ENCODE peak calls at places on chromosomes 1 and 21, in ten cellular contexts. L is cardiac fibroblast; J is CD4-positive, CD25-positive, alpha-beta regulatory T cell; C is ELR; G is caudate nucleus; N is stimulated activated CD8-positive, alpha-beta memory T cell treated with anti-CD3 and anti-CD28 coated beads, Interleukin-2, amount 100 ng/mL, for 48 hours; F is uterus; Q is GM23248; V is left ventricle myocardium inferior; Y is foreskin fibroblast. T is an unnamed sample.
A peak's percentile ranks its signal among the peaks of the same experiment; 100 is the strongest.

GRCh38 chr1:147750618-147751217 is 9.7 kb downstream of the GJA5 start:
- DNase-seq in C (peak; percentile 13), L (no peak), Q (no peak), J (no peak), V (no peak), G (no peak), N (no peak), Y (no peak), F (no peak), T (no peak)

GRCh38 chr21:21715286-21715969 is 717.2 kb downstream of the NCAM2 start:
- DNase-seq in Q (peak; percentile 81), L (peak; percentile 75), N (no peak), F (no peak), J (no peak), Y (peak; percentile 82), V (no peak), C (peak; percentile 97), G (no peak), T (peak; percentile 12)

GRCh38 chr21:44574457-44575306 is 1.2 kb downstream of the KRTAP10-4 start:
- DNase-seq in L (no peak), Q (no peak), C (no peak), N (no peak), F (no peak), G (no peak), Y (no peak), J (no peak), V (no peak), T (no peak)

GRCh38 chr21:35340273-35340672 is 291.2 kb upstream of the RUNX1 start:
- DNase-seq in V (no peak), C (no peak), L (no peak), Q (no peak), Y (no peak), G (no peak), J (no peak), N (no peak), F (no peak), T (no peak)

GRCh38 chr1:245418029-245418428 is 263.2 kb downstream of the KIF26B start:
- DNase-seq in C (no peak), N (no peak), V (no peak), Q (no peak), G (no peak), L (no peak), J (no peak), Y (no peak), F (no peak), T (no peak)

GRCh38 chr1:93042134-93042821 is 36.8 kb upstream of the MTF2 start:
- DNase-seq in J (peak; percentile 83), L (no peak), C (peak; percentile 12), N (no peak), Q (no peak), Y (no peak), V (no peak), G (no peak), F (no peak), T (no peak)

GRCh38 chr1:3630161-3630611 is 5.4 kb downstream of the TPRG1L start:
- DNase-seq in J (no peak), L (no peak), C (no peak), N (no peak), F (no peak), V (no peak), G (no peak), Y (no peak), Q (no peak), T (no peak)

GRCh38 chr1:23558140-23558871 is 995 bp downstream of the ID3 start:
- DNase-seq in V (peak; percentile 71), Q (peak; percentile 71), J (no peak), G (no peak), N (no peak), C (peak; percentile 78), Y (no peak), L (peak; percentile 77), F (peak; percentile 64), T (no peak)

GRCh38 chr1:215476541-215476940 is 90.6 kb upstream of the KCTD3 start:
- DNase-seq in L (peak; percentile 3), N (no peak), J (no peak), V (no peak), Y (peak; percentile 29), C (peak; percentile 54), G (no peak), Q (peak; percentile 57), F (no peak), T (no peak)

GRCh38 chr1:25204797-25205441 is 27.4 kb downstream of the SYF2 start:
- DNase-seq in Q (peak; percentile 84), Y (peak; percentile 18), G (no peak), L (peak; percentile 72), J (peak; percentile 64), V (no peak), F (no peak), N (no peak), C (peak; percentile 71), T (peak; percentile 31)

GRCh38 chr21:41768371-41769042 is 1.7 kb upstream of the RIPK4 start:
- DNase-seq in F (no peak), L (peak; percentile 61), N (no peak), Q (peak; percentile 88), J (peak; percentile 26), V (no peak), G (no peak), Y (peak; percentile 81), C (peak; percentile 92), T (peak; percentile 29)

GRCh38 chr21:16742116-16742515 is 770.7 kb upstream of the CXADR start:
- DNase-seq in Y (no peak), C (no peak), J (no peak), F (peak; percentile 65), L (peak; percentile 36), G (peak; percentile 55), Q (no peak), N (no peak), V (peak; percentile 13), T (no peak)

GRCh38 chr1:47323475-47324105 is 9.6 kb upstream of the STIL start:
- DNase-seq in V (no peak), G (no peak), Y (no peak), Q (no peak), J (no peak), L (no peak), C (no peak), F (no peak), N (no peak), T (no peak)

GRCh38 chr21:14080040-14080763 is 130.6 kb downstream of the LIPI start:
- DNase-seq in F (no peak), Y (no peak), J (no peak), N (no peak), G (no peak), L (no peak), V (no peak), Q (no peak), C (no peak), T (no peak)

GRCh38 chr21:27695246-27695645 is 728.4 kb upstream of the ADAMTS5 start:
- DNase-seq in Q (no peak), N (no peak), L (no peak), C (no peak), G (no peak), F (no peak), V (no peak), J (no peak), Y (no peak), T (no peak)

GRCh38 chr21:15848632-15849031 is 118.8 kb downstream of the USP25 start:
- DNase-seq in L (no peak), V (no peak), G (no peak), Q (peak; percentile 56), J (no peak), N (no peak), Y (peak; percentile 41), C (peak; percentile 77), F (no peak), T (peak; percentile 13)

GRCh38 chr1:42893064-42893463 is 46.7 kb downstream of the ZNF691 start:
- DNase-seq in C (no peak), N (no peak), Y (no peak), G (no peak), F (no peak), Q (no peak), V (no peak), J (no peak), L (no peak), T (no peak)

GRCh38 chr1:196677781-196678509 is 26.1 kb downstream of the CFH start:
- DNase-seq in Q (peak; percentile 22), C (peak; percentile 40), J (no peak), G (no peak), L (no peak), F (no peak), V (no peak), Y (no peak), N (no peak), T (no peak)

GRCh38 chr1:22053861-22054770 is 1.6 kb downstream of the CDC42 start:
- DNase-seq in G (no peak), J (no peak), V (no peak), N (no peak), F (no peak), Y (no peak), C (peak; percentile 5), Q (peak; percentile 30), L (peak; percentile 34), T (no peak)

GRCh38 chr1:235809949-235810348 is 56.8 kb downstream of the LYST start:
- DNase-seq in C (no peak), Y (no peak), G (no peak), Q (no peak), F (no peak), J (no peak), N (no peak), L (peak; percentile 74), V (no peak), T (no peak)

GRCh38 chr1:179016694-179017382 is 8.9 kb upstream of the FAM20B start:
- DNase-seq in J (no peak), C (peak; percentile 89), Y (peak; percentile 94), F (peak; percentile 68), V (peak; percentile 86), N (no peak), Q (peak; percentile 93), G (peak; percentile 72), L (peak; percentile 91), T (peak; percentile 96)

GRCh38 chr1:52139817-52140540 is 1.9 kb upstream of the ZFYVE9 start:
- DNase-seq in C (peak; percentile 93), F (no peak), J (no peak), N (no peak), Q (peak; percentile 96), Y (peak; percentile 87), L (peak; percentile 90), G (no peak), V (no peak), T (peak; percentile 71)

GRCh38 chr1:54459714-54460113 is 53.5 kb upstream of the SSBP3 start:
- DNase-seq in F (no peak), V (no peak), Q (no peak), J (no peak), C (no peak), N (no peak), L (no peak), Y (no peak), G (no peak), T (no peak)

GRCh38 chr1:228339766-228340685 is 66.6 kb downstream of the TRIM11 start:
- DNase-seq in L (no peak), F (no peak), V (no peak), Q (no peak), C (no peak), N (no peak), Y (no peak), J (no peak), G (no peak), T (no peak)

GRCh38 chr1:211625040-211625439 is 46.1 kb upstream of the SLC30A1 start:
- DNase-seq in F (no peak), N (no peak), G (no peak), Q (peak; percentile 64), J (peak; percentile 12), V (no peak), C (peak; percentile 59), Y (no peak), L (peak; percentile 65), T (no peak)

GRCh38 chr1:229318056-229318455 is 24.8 kb downstream of the CCSAP start:
- DNase-seq in Y (peak; percentile 7), J (no peak), Q (no peak), C (peak; percentile 19), N (no peak), V (no peak), F (no peak), G (no peak), L (no peak), T (no peak)

GRCh38 chr21:36297938-36298572 is 21.9 kb upstream of the MORC3 start:
- DNase-seq in V (no peak), F (no peak), J (peak; percentile 86), Q (peak; percentile 82), G (no peak), N (peak; percentile 22), C (peak; percentile 27), L (peak; percentile 17), Y (no peak), T (no peak)

GRCh38 chr1:47201179-47201578 is 11.3 kb upstream of the PDZK1IP1 start:
- DNase-seq in N (no peak), L (peak; percentile 64), F (no peak), C (no peak), Q (no peak), G (no peak), Y (no peak), V (no peak), J (no peak), T (no peak)

T was measured in stromal cell of bone marrow.